ENCODE peak calls at places on chromosomes 11 and 22, in ten cellular contexts. One of them, this sample, is unnamed.

GRCh38 chr11:68813778-68814177 is 27.9 kb downstream of the CPT1A start:
- DNase-seq in MG63: no peak
- DNase-seq in M059J: no peak
- DNase-seq in NCI-H2081: no peak
- DNase-seq in tibial artery: no peak
- DNase-seq in CD4-positive, CD25-positive, alpha-beta regulatory T cell: no peak
- DNase-seq in astrocyte of the cerebellum: no peak
- DNase-seq in NCI-H1092: no peak
- DNase-seq in AG10803: no peak
- DNase-seq in GM12891: no peak
- DNase-seq in this sample: no peak

GRCh38 chr11:13983081-13983751 is 20.7 kb downstream of the SPON1 start:
- DNase-seq in MG63: no peak
- DNase-seq in M059J: peak
- DNase-seq in NCI-H2081: no peak
- DNase-seq in tibial artery: no peak
- DNase-seq in CD4-positive, CD25-positive, alpha-beta regulatory T cell: no peak
- DNase-seq in astrocyte of the cerebellum: peak
- DNase-seq in NCI-H1092: no peak
- DNase-seq in AG10803: peak
- DNase-seq in GM12891: no peak
- DNase-seq in this sample: peak

GRCh38 chr11:128420943-128421342 is 166.4 kb downstream of the ETS1 start:
- DNase-seq in MG63: no peak
- DNase-seq in M059J: peak
- DNase-seq in NCI-H2081: no peak
- DNase-seq in tibial artery: no peak
- DNase-seq in CD4-positive, CD25-positive, alpha-beta regulatory T cell: no peak
- DNase-seq in astrocyte of the cerebellum: no peak
- DNase-seq in NCI-H1092: no peak
- DNase-seq in AG10803: peak
- DNase-seq in GM12891: no peak
- DNase-seq in this sample: no peak

GRCh38 chr22:32261306-32261705 is 6.2 kb upstream of the SLC5A4 start:
- DNase-seq in MG63: no peak
- DNase-seq in M059J: no peak
- DNase-seq in NCI-H2081: no peak
- DNase-seq in tibial artery: no peak
- DNase-seq in CD4-positive, CD25-positive, alpha-beta regulatory T cell: no peak
- DNase-seq in astrocyte of the cerebellum: no peak
- DNase-seq in NCI-H1092: no peak
- DNase-seq in AG10803: no peak
- DNase-seq in GM12891: no peak
- DNase-seq in this sample: no peak

GRCh38 chr11:76614471-76615183 is 55.9 kb downstream of the LRRC32 start:
- DNase-seq in MG63: peak
- DNase-seq in M059J: peak
- DNase-seq in NCI-H2081: no peak
- DNase-seq in tibial artery: peak
- DNase-seq in CD4-positive, CD25-positive, alpha-beta regulatory T cell: no peak
- DNase-seq in astrocyte of the cerebellum: peak
- DNase-seq in NCI-H1092: no peak
- DNase-seq in AG10803: peak
- DNase-seq in GM12891: no peak
- DNase-seq in this sample: peak

GRCh38 chr22:47307326-47307725 is 544.9 kb downstream of the TBC1D22A start:
- DNase-seq in MG63: peak
- DNase-seq in M059J: peak
- DNase-seq in NCI-H2081: no peak
- DNase-seq in tibial artery: no peak
- DNase-seq in CD4-positive, CD25-positive, alpha-beta regulatory T cell: no peak
- DNase-seq in astrocyte of the cerebellum: no peak
- DNase-seq in NCI-H1092: no peak
- DNase-seq in AG10803: peak
- DNase-seq in GM12891: no peak
- DNase-seq in this sample: no peak

GRCh38 chr22:47379037-47379436 is 616.6 kb downstream of the TBC1D22A start:
- DNase-seq in MG63: no peak
- DNase-seq in M059J: no peak
- DNase-seq in NCI-H2081: no peak
- DNase-seq in tibial artery: no peak
- DNase-seq in CD4-positive, CD25-positive, alpha-beta regulatory T cell: no peak
- DNase-seq in astrocyte of the cerebellum: no peak
- DNase-seq in NCI-H1092: no peak
- DNase-seq in AG10803: no peak
- DNase-seq in GM12891: no peak
- DNase-seq in this sample: no peak

GRCh38 chr11:20670932-20671403 is 1.6 kb downstream of the NELL1 start:
- DNase-seq in MG63: no peak
- DNase-seq in M059J: no peak
- DNase-seq in NCI-H2081: no peak
- DNase-seq in tibial artery: no peak
- DNase-seq in CD4-positive, CD25-positive, alpha-beta regulatory T cell: no peak
- DNase-seq in astrocyte of the cerebellum: no peak
- DNase-seq in NCI-H1092: no peak
- DNase-seq in AG10803: no peak
- DNase-seq in GM12891: no peak
- DNase-seq in this sample: no peak